ENCODE peak calls at places on chromosome 18, in six cellular contexts. One of them, this sample, is unnamed.

GRCh38 chr18:48833701-48834394 is 116.9 kb downstream of the SMAD7 start:
- DNase-seq in testis: no peak
- DNase-seq in stimulated activated naive CD8-positive, alpha-beta T cell treated with anti-CD3 and anti-CD28 coated beads, Interleukin-15, Interleukin-2, amounts not matched to agents 100 U/mL and 50 U/mL, for 24 hours: peak; percentile 76
- DNase-seq in substantia nigra: no peak
- DNase-seq in iPS-NIHi11: no peak
- DNase-seq in central memory CD4-positive, alpha-beta T cell: peak; percentile 57
- DNase-seq in this sample: peak; percentile 70

GRCh38 chr18:79717555-79718074 is 38.0 kb downstream of the CTDP1 start:
- DNase-seq in testis: no peak
- DNase-seq in stimulated activated naive CD8-positive, alpha-beta T cell treated with anti-CD3 and anti-CD28 coated beads, Interleukin-15, Interleukin-2, amounts not matched to agents 100 U/mL and 50 U/mL, for 24 hours: no peak
- DNase-seq in iPS-NIHi11: no peak
- DNase-seq in substantia nigra: no peak
- DNase-seq in central memory CD4-positive, alpha-beta T cell: no peak
- DNase-seq in this sample: no peak

GRCh38 chr18:70234667-70235459 is 29.4 kb upstream of the RTTN start:
- DNase-seq in stimulated activated naive CD8-positive, alpha-beta T cell treated with anti-CD3 and anti-CD28 coated beads, Interleukin-15, Interleukin-2, amounts not matched to agents 100 U/mL and 50 U/mL, for 24 hours: no peak
- DNase-seq in substantia nigra: no peak
- DNase-seq in testis: no peak
- DNase-seq in central memory CD4-positive, alpha-beta T cell: no peak
- DNase-seq in iPS-NIHi11: no peak
- DNase-seq in this sample: no peak

GRCh38 chr18:30280861-30281470 is 761.6 kb downstream of the DSC3 start:
- DNase-seq in central memory CD4-positive, alpha-beta T cell: no peak
- DNase-seq in iPS-NIHi11: peak; percentile 21
- DNase-seq in stimulated activated naive CD8-positive, alpha-beta T cell treated with anti-CD3 and anti-CD28 coated beads, Interleukin-15, Interleukin-2, amounts not matched to agents 100 U/mL and 50 U/mL, for 24 hours: no peak
- DNase-seq in testis: peak; percentile 32
- DNase-seq in substantia nigra: no peak
- DNase-seq in this sample: no peak

GRCh38 chr18:59907172-59907571 is 7.4 kb downstream of the PMAIP1 start:
- DNase-seq in testis: no peak
- DNase-seq in iPS-NIHi11: no peak
- DNase-seq in stimulated activated naive CD8-positive, alpha-beta T cell treated with anti-CD3 and anti-CD28 coated beads, Interleukin-15, Interleukin-2, amounts not matched to agents 100 U/mL and 50 U/mL, for 24 hours: no peak
- DNase-seq in central memory CD4-positive, alpha-beta T cell: no peak
- DNase-seq in substantia nigra: no peak
- DNase-seq in this sample: no peak

GRCh38 chr18:64592246-64592645 is 443.4 kb upstream of the LINC00305 start:
- DNase-seq in iPS-NIHi11: no peak
- DNase-seq in central memory CD4-positive, alpha-beta T cell: no peak
- DNase-seq in stimulated activated naive CD8-positive, alpha-beta T cell treated with anti-CD3 and anti-CD28 coated beads, Interleukin-15, Interleukin-2, amounts not matched to agents 100 U/mL and 50 U/mL, for 24 hours: no peak
- DNase-seq in testis: no peak
- DNase-seq in substantia nigra: no peak
- DNase-seq in this sample: no peak

GRCh38 chr18:62721837-62722795 is 6.8 kb downstream of the PHLPP1 start:
- DNase-seq in iPS-NIHi11: no peak
- DNase-seq in testis: no peak
- DNase-seq in stimulated activated naive CD8-positive, alpha-beta T cell treated with anti-CD3 and anti-CD28 coated beads, Interleukin-15, Interleukin-2, amounts not matched to agents 100 U/mL and 50 U/mL, for 24 hours: no peak
- DNase-seq in central memory CD4-positive, alpha-beta T cell: no peak
- DNase-seq in substantia nigra: no peak
- DNase-seq in this sample: no peak

GRCh38 chr18:34023471-34023870 is 201.2 kb downstream of the NOL4 start:
- DNase-seq in central memory CD4-positive, alpha-beta T cell: no peak
- DNase-seq in stimulated activated naive CD8-positive, alpha-beta T cell treated with anti-CD3 and anti-CD28 coated beads, Interleukin-15, Interleukin-2, amounts not matched to agents 100 U/mL and 50 U/mL, for 24 hours: no peak
- DNase-seq in iPS-NIHi11: peak; percentile 27
- DNase-seq in substantia nigra: no peak
- DNase-seq in testis: no peak
- DNase-seq in this sample: no peak

GRCh38 chr18:48543228-48543627 is 4.4 kb downstream of the CTIF start:
- DNase-seq in central memory CD4-positive, alpha-beta T cell: no peak
- DNase-seq in iPS-NIHi11: no peak
- DNase-seq in substantia nigra: no peak
- DNase-seq in testis: no peak
- DNase-seq in stimulated activated naive CD8-positive, alpha-beta T cell treated with anti-CD3 and anti-CD28 coated beads, Interleukin-15, Interleukin-2, amounts not matched to agents 100 U/mL and 50 U/mL, for 24 hours: peak; percentile 23
- DNase-seq in this sample: no peak

GRCh38 chr18:45248240-45248903 is 366.9 kb upstream of the SLC14A2 start:
- DNase-seq in iPS-NIHi11: no peak
- DNase-seq in stimulated activated naive CD8-positive, alpha-beta T cell treated with anti-CD3 and anti-CD28 coated beads, Interleukin-15, Interleukin-2, amounts not matched to agents 100 U/mL and 50 U/mL, for 24 hours: no peak
- DNase-seq in testis: peak; percentile 32
- DNase-seq in substantia nigra: no peak
- DNase-seq in central memory CD4-positive, alpha-beta T cell: no peak
- DNase-seq in this sample: no peak

GRCh38 chr18:3217930-3218647 is 1.7 kb downstream of the MYOM1 start:
- DNase-seq in stimulated activated naive CD8-positive, alpha-beta T cell treated with anti-CD3 and anti-CD28 coated beads, Interleukin-15, Interleukin-2, amounts not matched to agents 100 U/mL and 50 U/mL, for 24 hours: no peak
- DNase-seq in substantia nigra: no peak
- DNase-seq in testis: no peak
- DNase-seq in iPS-NIHi11: peak; percentile 60
- DNase-seq in central memory CD4-positive, alpha-beta T cell: no peak
- DNase-seq in this sample: no peak

GRCh38 chr18:78856569-78857200 is 122.9 kb upstream of the SALL3 start:
- DNase-seq in substantia nigra: no peak
- DNase-seq in iPS-NIHi11: no peak
- DNase-seq in stimulated activated naive CD8-positive, alpha-beta T cell treated with anti-CD3 and anti-CD28 coated beads, Interleukin-15, Interleukin-2, amounts not matched to agents 100 U/mL and 50 U/mL, for 24 hours: no peak
- DNase-seq in testis: no peak
- DNase-seq in central memory CD4-positive, alpha-beta T cell: no peak
- DNase-seq in this sample: no peak

GRCh38 chr18:313931-314330 is 46.1 kb upstream of the THOC1 start:
- DNase-seq in stimulated activated naive CD8-positive, alpha-beta T cell treated with anti-CD3 and anti-CD28 coated beads, Interleukin-15, Interleukin-2, amounts not matched to agents 100 U/mL and 50 U/mL, for 24 hours: no peak
- DNase-seq in testis: no peak
- DNase-seq in substantia nigra: no peak
- DNase-seq in iPS-NIHi11: no peak
- DNase-seq in central memory CD4-positive, alpha-beta T cell: no peak
- DNase-seq in this sample: no peak

GRCh38 chr18:495017-495416 is 5.5 kb downstream of the COLEC12 start:
- DNase-seq in testis: no peak
- DNase-seq in iPS-NIHi11: no peak
- DNase-seq in central memory CD4-positive, alpha-beta T cell: no peak
- DNase-seq in substantia nigra: no peak
- DNase-seq in stimulated activated naive CD8-positive, alpha-beta T cell treated with anti-CD3 and anti-CD28 coated beads, Interleukin-15, Interleukin-2, amounts not matched to agents 100 U/mL and 50 U/mL, for 24 hours: no peak
- DNase-seq in this sample: no peak

This sample was measured in CD4-positive, alpha-beta memory T cell.